ENCODE peak calls at places on chromosome 1, in ten cellular contexts. T is Caco-2, D is IMR-90, Y is mucosa of descending colon, R is mammary epithelial cell, F is SJSA1, W is transverse colon, L is pancreas, M is K562, P is tibial artery. I is an unnamed sample. For H3K4me1, the result is how much of the 10 kb centered on the place peaks cover.

GRCh38 chr1:23215751-23216449 is 1.4 kb downstream of the HTR1D start:
- DNase-seq in T (no peak), M (no peak), L (no peak), R (no peak), F (no peak), D (no peak), P (no peak), W (no peak), Y (no peak), I (no peak)

GRCh38 chr1:100615686-100616085 is 77.7 kb downstream of the GPR88 start:
- DNase-seq in W (no peak), D (no peak), M (no peak), P (no peak), F (no peak), Y (no peak), L (no peak), T (no peak), R (no peak), I (no peak)

GRCh38 chr1:201112173-201112731 is at the start of gene CACNA1S:
- DNase-seq in T (no peak), M (no peak), F (no peak), W (no peak), L (no peak), R (no peak), Y (no peak), P (no peak), D (no peak), I (no peak)

GRCh38 chr1:2208309-2209239 is 14.0 kb upstream of the FAAP20 start:
- DNase-seq in F (peak), P (peak), M (no peak), T (no peak), R (peak), Y (peak), D (peak), W (peak), L (peak), I (no peak)

GRCh38 chr1:209652873-209653401 is 712 bp upstream of the LAMB3 start:
- DNase-seq in D (peak), M (peak), T (peak), F (peak), R (peak), P (no peak), L (peak), Y (peak), W (peak), I (peak)

GRCh38 chr1:23799570-23800395 is 771 bp downstream of the GALE start:
- DNase-seq in M (peak), W (peak), P (peak), Y (peak), R (peak), F (peak), L (peak), D (peak), T (peak), I (peak)

GRCh38 chr1:161044908-161045748 is 649 bp downstream of the USF1 start:
- DNase-seq in T (peak), D (peak), P (peak), F (peak), M (peak), Y (peak), L (peak), W (peak), R (peak), I (no peak)

GRCh38 chr1:66412689-66413088 is 121.3 kb upstream of the SGIP1 start:
- DNase-seq in Y (no peak), M (no peak), T (no peak), D (peak), P (no peak), R (no peak), W (no peak), F (no peak), L (no peak), I (no peak)

GRCh38 chr1:1033731-1034437 is 14.0 kb downstream of the AGRN start:
- DNase-seq in W (no peak), R (no peak), T (no peak), F (no peak), M (no peak), Y (no peak), P (no peak), L (no peak), D (no peak), I (no peak)

GRCh38 chr1:155458111-155458510 is 104.5 kb downstream of the ASH1L start:
- DNase-seq in M (no peak), W (no peak), Y (no peak), F (no peak), T (no peak), D (no peak), P (no peak), R (no peak), L (no peak), I (no peak)

GRCh38 chr1:175267716-175268416 is 75.3 kb upstream of the KIAA0040 start:
- DNase-seq in R (peak), D (no peak), W (peak), F (no peak), Y (no peak), P (peak), T (peak), L (peak), M (no peak), I (no peak)

GRCh38 chr1:200794506-200795065 is 55.9 kb downstream of the CAMSAP2 start:
- DNase-seq in Y (no peak), F (no peak), R (peak), M (no peak), P (no peak), D (peak), L (no peak), W (no peak), T (no peak), I (no peak)

GRCh38 chr1:202157945-202158344 is 2.5 kb downstream of the PTPN7 start:
- DNase-seq in T (no peak), W (no peak), Y (no peak), M (no peak), P (no peak), F (no peak), R (no peak), D (no peak), L (no peak), I (no peak)

GRCh38 chr1:9198538-9199361 is 35.8 kb upstream of the H6PD start:
- DNase-seq in D (peak), L (no peak), F (no peak), Y (no peak), R (no peak), W (no peak), M (no peak), P (no peak), T (no peak), I (no peak)

GRCh38 chr1:36350659-36351171 is 27.3 kb upstream of the EVA1B start:
- DNase-seq in W (no peak), T (no peak), D (peak), R (peak), L (no peak), M (no peak), P (peak), F (peak), Y (no peak), I (no peak)

GRCh38 chr1:209601809-209602657 is 18.5 kb downstream of the CAMK1G start:
- DNase-seq in F (no peak), M (peak), R (peak), P (no peak), W (peak), T (no peak), D (peak), Y (no peak), L (peak), I (no peak)

GRCh38 chr1:24901791-24902470 is 28.1 kb downstream of the RUNX3 start:
- DNase-seq in F (peak), D (no peak), Y (peak), L (no peak), R (no peak), P (peak), W (peak), M (no peak), T (no peak), I (no peak)

GRCh38 chr1:78854556-78854955 is 152.0 kb downstream of the ADGRL4 start:
- DNase-seq in R (no peak), P (no peak), T (no peak), W (no peak), D (no peak), F (no peak), Y (no peak), L (no peak), M (no peak), I (no peak)

GRCh38 chr1:203573730-203574129 is 52.9 kb upstream of the ATP2B4 start:
- DNase-seq in T (no peak), F (no peak), M (no peak), W (no peak), P (no peak), L (no peak), R (no peak), D (no peak), Y (no peak), I (no peak)

GRCh38 chr1:207862241-207862787 is 48.6 kb downstream of the CD34 start:
- DNase-seq in R (no peak), M (no peak), D (peak), W (no peak), Y (no peak), L (no peak), P (no peak), F (no peak), T (no peak), I (no peak)

GRCh38 chr1:222792744-222793143 is 22.1 kb upstream of the DISP1 start:
- DNase-seq in T (no peak), P (no peak), Y (no peak), R (no peak), W (no peak), D (peak), M (peak), F (no peak), L (no peak), I (no peak)

GRCh38 chr1:198620198-198620597 is 18.6 kb upstream of the PTPRC start:
- DNase-seq in Y (no peak), D (no peak), F (no peak), M (no peak), R (no peak), W (no peak), L (no peak), P (no peak), T (no peak), I (no peak)

GRCh38 chr1:37482004-37482785 is 7.8 kb downstream of the ZC3H12A start:
- DNase-seq in R (no peak), W (no peak), M (no peak), F (no peak), Y (no peak), L (no peak), T (no peak), D (no peak), P (no peak), I (peak)

GRCh38 chr1:232617237-232617636 is 12.7 kb downstream of the SIPA1L2 start:
- DNase-seq in Y (no peak), R (no peak), F (no peak), P (no peak), W (no peak), L (no peak), M (no peak), T (no peak), D (no peak), I (no peak)

GRCh38 chr1:14598498-14599172 is at the start of gene KAZN:
- DNase-seq in W (no peak), T (no peak), P (no peak), L (peak), M (no peak), D (no peak), R (no peak), Y (peak), F (no peak), I (no peak)

GRCh38 chr1:20654104-20654690 is 7.0 kb downstream of the DDOST start:
- DNase-seq in M (no peak), P (no peak), D (no peak), F (no peak), Y (no peak), W (no peak), T (no peak), R (no peak), L (no peak), I (no peak)

GRCh38 chr1:203899317-203899716 is 37.9 kb downstream of the SNRPE start:
- DNase-seq in L (no peak), W (no peak), F (no peak), D (no peak), M (no peak), P (no peak), Y (no peak), R (no peak), T (no peak), I (no peak)

GRCh38 chr1:225471453-225472301 is 43.8 kb upstream of the LBR start:
- DNase-seq in R (no peak), L (peak), P (peak), D (no peak), T (peak), F (peak), M (no peak), W (no peak), Y (no peak), I (no peak)

GRCh38 chr1:21623411-21623961 is 45.7 kb downstream of the RAP1GAP start:
- DNase-seq in D (no peak), T (peak), Y (peak), R (no peak), L (peak), P (no peak), F (no peak), M (no peak), W (peak), I (no peak)

GRCh38 chr1:26862781-26863676 is at the start of gene SFN:
- DNase-seq in L (peak), R (peak), M (peak), D (no peak), Y (peak), P (no peak), T (peak), W (peak), F (no peak), I (peak)

GRCh38 chr1:229186373-229187056 is 84.4 kb upstream of the RAB4A start:
- DNase-seq in M (no peak), F (no peak), D (no peak), W (no peak), L (no peak), Y (no peak), T (no peak), P (no peak), R (no peak), I (no peak)

GRCh38 chr1:233140974-233141373 is 154.6 kb downstream of the PCNX2 start:
- DNase-seq in T (no peak), P (no peak), D (no peak), M (no peak), R (no peak), Y (no peak), W (no peak), F (no peak), L (no peak), I (no peak)

GRCh38 chr1:76635784-76636183 is 231.5 kb upstream of the ST6GALNAC5 start:
- DNase-seq in T (no peak), M (no peak), Y (no peak), F (no peak), P (no peak), R (no peak), L (no peak), W (no peak), D (no peak), I (no peak)

GRCh38 chr1:204070895-204071294 is 2.0 kb upstream of the SOX13 start:
- DNase-seq in T (no peak), F (no peak), Y (no peak), R (no peak), P (no peak), D (no peak), L (no peak), W (no peak), M (no peak), I (no peak)

GRCh38 chr1:244074559-244075171 is 23.6 kb downstream of the ZBTB18 start:
- DNase-seq in M (no peak), R (no peak), Y (peak), L (no peak), P (no peak), D (no peak), F (no peak), T (no peak), W (peak), I (no peak)

GRCh38 chr1:36516372-36517018 is 33.8 kb upstream of the CSF3R start:
- DNase-seq in T (peak), W (peak), P (peak), Y (no peak), M (peak), F (no peak), L (peak), D (peak), R (peak), I (peak)

GRCh38 chr1:93615201-93616150 is 66.2 kb downstream of the BCAR3 start:
- DNase-seq in Y (no peak), M (peak), L (no peak), F (peak), P (no peak), T (no peak), D (peak), W (peak), R (peak), I (no peak)
- H3K4me1 ChIP-seq in Y (half or more), M (under half), L (under half), F (half or more), P (under half), T (under half), D (under half), W (half or more), R (half or more), I (half or more)

GRCh38 chr1:42422672-42423236 is 33.1 kb downstream of the ZMYND12 start:
- DNase-seq in F (no peak), P (no peak), T (no peak), Y (no peak), R (no peak), D (no peak), W (no peak), L (no peak), M (no peak), I (no peak)
- H3K4me1 ChIP-seq in F (under half), P (under half), T (under half), Y (under half), R (under half), D (under half), W (under half), L (under half), M (under half), I (under half)

DNA sequence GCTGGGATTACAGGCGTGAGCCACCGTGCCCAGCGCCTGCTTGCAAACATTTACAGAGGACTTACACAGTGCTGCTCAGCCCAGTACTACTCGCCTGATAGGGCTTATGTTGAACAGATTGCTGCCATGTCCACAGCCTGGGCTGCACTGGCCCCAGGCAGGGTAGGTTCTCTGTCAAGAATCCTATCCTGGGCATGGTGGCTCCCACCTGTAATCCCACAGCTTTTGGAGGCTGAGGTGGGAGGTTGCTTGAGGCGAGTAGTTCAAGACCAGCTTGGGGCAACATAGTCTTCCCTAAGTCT is 15.1 kb downstream of the TXNIP start:
- DNase-seq in D (no peak), F (no peak), M (no peak), W (no peak), R (no peak), P (no peak), Y (no peak), T (no peak), L (no peak), I (no peak)
- H3K4me1 ChIP-seq in D (under half), F (half or more), M (under half), W (half or more), R (half or more), P (under half), Y (half or more), T (under half), L (half or more), I (half or more)

GRCh38 chr1:71088645-71089287 is 7.9 kb upstream of the ZRANB2 start:
- DNase-seq in R (no peak), D (no peak), M (no peak), T (no peak), W (peak), L (no peak), F (no peak), Y (no peak), P (no peak), I (no peak)
- H3K4me1 ChIP-seq in R (under half), D (under half), M (under half), T (under half), W (under half), L (under half), F (half or more), Y (under half), P (under half), I (under half)

DNA sequence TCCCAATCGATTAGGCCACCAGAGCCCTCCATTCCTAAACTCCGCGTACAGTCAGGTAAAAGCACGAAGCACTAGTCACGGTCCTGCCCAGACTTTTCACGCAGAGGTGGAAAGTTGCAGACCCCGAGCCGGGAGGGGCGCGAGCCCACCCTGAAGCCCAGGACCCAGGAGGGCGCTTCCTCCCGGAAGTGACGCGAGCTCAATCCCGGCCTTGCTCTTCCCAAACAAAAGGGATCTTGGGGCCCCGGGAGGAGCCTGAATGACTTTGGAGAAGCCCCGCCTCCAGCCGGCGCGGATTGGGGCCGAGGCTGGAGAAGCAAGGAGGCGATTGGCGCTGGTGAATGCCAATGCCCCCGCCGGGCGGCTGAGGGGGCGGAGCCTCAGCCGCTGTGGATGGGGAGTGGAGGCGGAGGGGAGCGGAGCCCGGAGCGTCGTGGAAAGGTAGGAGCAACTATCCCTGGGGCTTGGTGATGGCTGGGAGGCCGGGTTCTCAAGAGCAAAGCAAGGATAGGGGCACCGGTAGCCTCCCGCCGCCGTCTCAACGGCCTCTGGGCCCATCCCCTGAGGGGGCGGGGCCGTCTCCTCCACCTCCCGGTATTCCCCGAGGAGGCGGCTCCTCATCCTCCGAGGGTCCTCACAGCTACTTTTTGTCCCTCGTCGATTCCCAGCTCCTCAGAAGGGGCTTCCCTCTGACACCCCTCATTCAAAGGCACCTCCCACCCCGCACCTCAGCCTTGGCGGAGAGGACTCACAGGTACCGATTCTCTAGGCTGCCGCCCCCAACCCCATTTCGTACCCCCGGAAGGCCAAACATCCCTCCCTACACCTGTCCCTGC is at the start of gene CTTNBP2NL:
- DNase-seq in F (peak), W (peak), L (peak), P (peak), Y (peak), R (peak), M (peak), D (peak), T (peak), I (peak)
- H3K4me1 ChIP-seq in F (half or more), W (half or more), L (under half), P (under half), Y (under half), R (under half), M (under half), D (under half), T (under half), I (under half)

DNA sequence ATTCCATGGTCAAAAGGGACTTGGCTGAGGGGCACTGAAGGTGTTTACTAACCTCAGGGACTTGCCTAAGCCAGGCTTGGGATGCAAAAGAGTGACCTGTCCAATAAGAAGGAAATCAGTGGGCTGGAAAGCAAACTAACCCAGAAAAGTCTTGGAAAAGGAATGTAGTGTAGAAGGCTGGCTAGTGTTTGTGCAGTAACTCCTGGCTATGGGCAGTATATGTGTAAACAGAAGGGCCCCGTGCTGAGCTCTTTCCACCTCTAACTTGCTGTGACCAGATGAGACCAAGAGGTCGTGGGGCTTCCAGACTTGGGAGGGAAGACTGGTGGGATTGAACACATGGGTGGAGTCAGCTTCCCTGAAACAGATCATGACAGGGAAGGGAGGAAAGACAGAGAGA is 4.1 kb downstream of the MINDY1 start:
- DNase-seq in M (no peak), Y (no peak), T (no peak), R (no peak), F (no peak), W (no peak), D (no peak), P (no peak), L (no peak), I (no peak)
- H3K4me1 ChIP-seq in M (half or more), Y (under half), T (under half), R (under half), F (under half), W (under half), D (under half), P (under half), L (under half), I (under half)